ENCODE peak calls at places on chromosome 22, in five cellular contexts. One of them, this sample, is unnamed.

GRCh38 chr22:28955817-28956216 is 72.4 kb downstream of the ZNRF3 start:
- DNase-seq in WTC11: no peak
- DNase-seq in foreskin fibroblast: no peak
- DNase-seq in left ventricle myocardium inferior: no peak
- DNase-seq in GM12865: peak
- DNase-seq in this sample: no peak

GRCh38 chr22:17754233-17754925 is 19.9 kb downstream of the BID start:
- DNase-seq in WTC11: peak
- DNase-seq in GM12865: peak
- DNase-seq in foreskin fibroblast: no peak
- DNase-seq in left ventricle myocardium inferior: no peak
- DNase-seq in this sample: no peak

GRCh38 chr22:24953294-24954113 is 988 bp downstream of the KIAA1671 start:
- DNase-seq in GM12865: no peak
- DNase-seq in WTC11: no peak
- DNase-seq in left ventricle myocardium inferior: peak
- DNase-seq in foreskin fibroblast: no peak
- DNase-seq in this sample: no peak

GRCh38 chr22:30777589-30777988 is 82.9 kb downstream of the OSBP2 start:
- DNase-seq in GM12865: no peak
- DNase-seq in WTC11: no peak
- DNase-seq in foreskin fibroblast: no peak
- DNase-seq in left ventricle myocardium inferior: no peak
- DNase-seq in this sample: no peak

GRCh38 chr22:28345304-28345703 is 334.3 kb downstream of the TTC28 start:
- DNase-seq in GM12865: no peak
- DNase-seq in WTC11: no peak
- DNase-seq in left ventricle myocardium inferior: no peak
- DNase-seq in foreskin fibroblast: peak
- DNase-seq in this sample: no peak

GRCh38 chr22:24486501-24486921 is 8.6 kb upstream of the UPB1 start:
- DNase-seq in foreskin fibroblast: peak
- DNase-seq in left ventricle myocardium inferior: no peak
- DNase-seq in GM12865: peak
- DNase-seq in WTC11: no peak
- DNase-seq in this sample: no peak

GRCh38 chr22:22748297-22748743 is 103.9 kb downstream of the GGTLC2 start:
- DNase-seq in left ventricle myocardium inferior: no peak
- DNase-seq in GM12865: peak
- DNase-seq in foreskin fibroblast: peak
- DNase-seq in WTC11: peak
- DNase-seq in this sample: no peak

GRCh38 chr22:23393721-23394320 is 186.3 kb downstream of the IGLL1 start:
- DNase-seq in GM12865: no peak
- DNase-seq in WTC11: peak
- DNase-seq in left ventricle myocardium inferior: no peak
- DNase-seq in foreskin fibroblast: no peak
- DNase-seq in this sample: no peak

GRCh38 chr22:50641696-50642607 is 14.0 kb upstream of the ARSA start:
- DNase-seq in WTC11: peak
- DNase-seq in left ventricle myocardium inferior: no peak
- DNase-seq in foreskin fibroblast: peak
- DNase-seq in GM12865: peak
- DNase-seq in this sample: no peak

GRCh38 chr22:19063581-19064353 is 58.4 kb downstream of the DGCR2 start:
- DNase-seq in left ventricle myocardium inferior: no peak
- DNase-seq in GM12865: no peak
- DNase-seq in foreskin fibroblast: no peak
- DNase-seq in WTC11: no peak
- DNase-seq in this sample: no peak

GRCh38 chr22:41524809-41525449 is 19.3 kb downstream of the POLR3H start:
- DNase-seq in foreskin fibroblast: no peak
- DNase-seq in WTC11: peak
- DNase-seq in left ventricle myocardium inferior: no peak
- DNase-seq in GM12865: peak
- DNase-seq in this sample: no peak

GRCh38 chr22:43270314-43270908 is 72.8 kb downstream of the SCUBE1 start:
- DNase-seq in foreskin fibroblast: no peak
- DNase-seq in left ventricle myocardium inferior: no peak
- DNase-seq in WTC11: peak
- DNase-seq in GM12865: peak
- DNase-seq in this sample: no peak

GRCh38 chr22:44182591-44183588 is 2.2 kb downstream of the PARVG start:
- DNase-seq in foreskin fibroblast: no peak
- DNase-seq in GM12865: peak
- DNase-seq in left ventricle myocardium inferior: peak
- DNase-seq in WTC11: no peak
- DNase-seq in this sample: no peak

GRCh38 chr22:39514373-39514973 is 5.9 kb upstream of the ATF4 start:
- DNase-seq in GM12865: peak
- DNase-seq in WTC11: peak
- DNase-seq in left ventricle myocardium inferior: peak
- DNase-seq in foreskin fibroblast: no peak
- DNase-seq in this sample: peak
- TF ChIP-seq CTCF in GM12865: peak
- TF ChIP-seq CTCF in WTC11: peak
- TF ChIP-seq CTCF in left ventricle myocardium inferior: peak
- TF ChIP-seq CTCF in foreskin fibroblast: peak
- TF ChIP-seq CTCF in this sample: peak

GRCh38 chr22:39508393-39508792 is 6.3 kb downstream of the MIEF1 start:
- DNase-seq in WTC11: no peak
- DNase-seq in left ventricle myocardium inferior: no peak
- DNase-seq in GM12865: no peak
- DNase-seq in foreskin fibroblast: no peak
- DNase-seq in this sample: no peak
- TF ChIP-seq CTCF in WTC11: no peak
- TF ChIP-seq CTCF in left ventricle myocardium inferior: no peak
- TF ChIP-seq CTCF in GM12865: no peak
- TF ChIP-seq CTCF in foreskin fibroblast: no peak
- TF ChIP-seq CTCF in this sample: no peak

GRCh38 chr22:35761037-35761436 is 43.4 kb downstream of the APOL5 start:
- DNase-seq in WTC11: no peak
- DNase-seq in foreskin fibroblast: no peak
- DNase-seq in GM12865: peak
- DNase-seq in left ventricle myocardium inferior: no peak
- DNase-seq in this sample: no peak
- TF ChIP-seq CTCF in WTC11: peak
- TF ChIP-seq CTCF in foreskin fibroblast: peak
- TF ChIP-seq CTCF in GM12865: peak
- TF ChIP-seq CTCF in left ventricle myocardium inferior: peak
- TF ChIP-seq CTCF in this sample: no peak

GRCh38 chr22:33996824-33997223 is 76.5 kb upstream of the LARGE1 start:
- DNase-seq in WTC11: no peak
- DNase-seq in left ventricle myocardium inferior: no peak
- DNase-seq in GM12865: no peak
- DNase-seq in foreskin fibroblast: no peak
- DNase-seq in this sample: no peak

GRCh38 chr22:34000879-34001526 is 80.7 kb upstream of the LARGE1 start:
- DNase-seq in left ventricle myocardium inferior: no peak
- DNase-seq in foreskin fibroblast: no peak
- DNase-seq in WTC11: no peak
- DNase-seq in GM12865: no peak
- DNase-seq in this sample: no peak

GRCh38 chr22:34004058-34004457 is 83.8 kb upstream of the LARGE1 start:
- DNase-seq in GM12865: no peak
- DNase-seq in left ventricle myocardium inferior: no peak
- DNase-seq in WTC11: no peak
- DNase-seq in foreskin fibroblast: no peak
- DNase-seq in this sample: no peak

GRCh38 chr22:34001701-34002466 is 81.6 kb upstream of the LARGE1 start:
- DNase-seq in GM12865: no peak
- DNase-seq in WTC11: no peak
- DNase-seq in left ventricle myocardium inferior: no peak
- DNase-seq in foreskin fibroblast: no peak
- DNase-seq in this sample: no peak
- TF ChIP-seq CTCF in GM12865: no peak
- TF ChIP-seq CTCF in WTC11: no peak
- TF ChIP-seq CTCF in left ventricle myocardium inferior: no peak
- TF ChIP-seq CTCF in foreskin fibroblast: no peak
- TF ChIP-seq CTCF in this sample: no peak

GRCh38 chr22:32828150-32828549 is 26.6 kb downstream of the TIMP3 start:
- DNase-seq in left ventricle myocardium inferior: no peak
- DNase-seq in GM12865: no peak
- DNase-seq in WTC11: no peak
- DNase-seq in foreskin fibroblast: no peak
- DNase-seq in this sample: no peak
- TF ChIP-seq CTCF in left ventricle myocardium inferior: peak
- TF ChIP-seq CTCF in GM12865: no peak
- TF ChIP-seq CTCF in WTC11: no peak
- TF ChIP-seq CTCF in foreskin fibroblast: no peak
- TF ChIP-seq CTCF in this sample: no peak

GRCh38 chr22:36986242-36986821 is 32.9 kb downstream of the TST start:
- DNase-seq in left ventricle myocardium inferior: no peak
- DNase-seq in foreskin fibroblast: no peak
- DNase-seq in GM12865: peak
- DNase-seq in WTC11: peak
- DNase-seq in this sample: no peak
- TF ChIP-seq CTCF in left ventricle myocardium inferior: peak
- TF ChIP-seq CTCF in foreskin fibroblast: peak
- TF ChIP-seq CTCF in GM12865: peak
- TF ChIP-seq CTCF in WTC11: peak
- TF ChIP-seq CTCF in this sample: peak

DNA sequence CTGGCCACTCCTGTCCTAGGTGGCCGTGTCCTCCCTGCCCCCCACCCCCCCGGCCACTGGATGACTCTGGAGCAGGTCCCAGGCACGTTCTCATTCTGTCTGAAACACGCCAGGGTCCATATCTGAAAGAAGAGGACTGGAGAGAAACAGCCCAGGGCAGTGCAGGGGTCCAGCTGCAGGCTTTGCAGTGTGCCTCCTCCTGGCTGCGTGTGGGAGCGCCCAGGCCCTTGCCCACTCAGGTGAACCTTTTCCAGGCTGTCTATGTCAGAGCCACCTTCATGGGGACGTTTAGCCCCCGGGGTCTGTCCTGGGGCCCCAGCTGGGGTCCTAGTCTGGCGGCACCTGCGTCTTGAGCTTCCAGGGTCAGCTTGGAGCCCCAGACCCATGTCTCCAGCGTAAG is 15.6 kb downstream of the GRAMD4 start:
- DNase-seq in left ventricle myocardium inferior: no peak
- DNase-seq in GM12865: no peak
- DNase-seq in WTC11: peak
- DNase-seq in foreskin fibroblast: no peak
- DNase-seq in this sample: no peak
- TF ChIP-seq CTCF in left ventricle myocardium inferior: peak
- TF ChIP-seq CTCF in GM12865: no peak
- TF ChIP-seq CTCF in WTC11: no peak
- TF ChIP-seq CTCF in foreskin fibroblast: no peak
- TF ChIP-seq CTCF in this sample: no peak

GRCh38 chr22:36367066-36367465 is 20.7 kb downstream of the MYH9 start:
- DNase-seq in GM12865: no peak
- DNase-seq in WTC11: no peak
- DNase-seq in foreskin fibroblast: no peak
- DNase-seq in left ventricle myocardium inferior: no peak
- DNase-seq in this sample: no peak

GRCh38 chr22:36367479-36367878 is 20.3 kb downstream of the MYH9 start:
- DNase-seq in left ventricle myocardium inferior: no peak
- DNase-seq in foreskin fibroblast: no peak
- DNase-seq in GM12865: no peak
- DNase-seq in WTC11: no peak
- DNase-seq in this sample: no peak

GRCh38 chr22:36369004-36369921 is 18.5 kb downstream of the MYH9 start:
- DNase-seq in WTC11: no peak
- DNase-seq in foreskin fibroblast: no peak
- DNase-seq in GM12865: no peak
- DNase-seq in left ventricle myocardium inferior: no peak
- DNase-seq in this sample: no peak

GRCh38 chr22:36369922-36370781 is 17.6 kb downstream of the MYH9 start:
- DNase-seq in foreskin fibroblast: no peak
- DNase-seq in GM12865: no peak
- DNase-seq in left ventricle myocardium inferior: peak
- DNase-seq in WTC11: no peak
- DNase-seq in this sample: no peak

GRCh38 chr22:36368359-36368983 is 19.3 kb downstream of the MYH9 start:
- DNase-seq in foreskin fibroblast: peak
- DNase-seq in WTC11: peak
- DNase-seq in GM12865: peak
- DNase-seq in left ventricle myocardium inferior: no peak
- DNase-seq in this sample: peak
- TF ChIP-seq CTCF in foreskin fibroblast: peak
- TF ChIP-seq CTCF in WTC11: no peak
- TF ChIP-seq CTCF in GM12865: peak
- TF ChIP-seq CTCF in left ventricle myocardium inferior: peak
- TF ChIP-seq CTCF in this sample: no peak

This sample was measured in mesothelial cell of epicardium.